ENCODE peak calls at places on chromosomes 13 and 19, in seven cellular contexts. H is HCT116, G is LoVo, S is fibroblast of gingiva, Z is COR-L47, R is substantia nigra, X is AG04449. F is an unnamed sample.

GRCh38 chr13:64755961-64756360 is 2474.2 kb downstream of the PCDH9 start:
- DNase-seq in G (no peak), H (no peak), S (no peak), X (no peak), R (no peak), Z (no peak), F (peak; percentile 94)

GRCh38 chr13:98539655-98540054 is 37.3 kb downstream of the STK24 start:
- DNase-seq in R (no peak), S (peak; percentile 77), X (no peak), G (no peak), Z (no peak), H (no peak), F (no peak)

GRCh38 chr13:109941951-109942350 is 155.6 kb upstream of the IRS2 start:
- DNase-seq in H (no peak), R (no peak), X (no peak), G (no peak), S (peak; percentile 72), Z (no peak), F (peak; percentile 22)

GRCh38 chr19:10911579-10912363 is 16.7 kb downstream of the YIPF2 start:
- DNase-seq in G (no peak), H (no peak), R (no peak), Z (no peak), S (no peak), X (no peak), F (no peak)

GRCh38 chr13:112784811-112785418 is 95.1 kb downstream of the ATP11A start:
- DNase-seq in Z (no peak), H (no peak), G (no peak), R (no peak), X (no peak), S (no peak), F (no peak)

GRCh38 chr13:43694265-43694664 is 92.5 kb downstream of the ENOX1 start:
- DNase-seq in Z (no peak), G (no peak), R (no peak), X (no peak), H (no peak), S (no peak), F (no peak)

GRCh38 chr19:47512183-47512947 is 2.5 kb downstream of the NAPA start:
- DNase-seq in H (no peak), Z (no peak), S (peak; percentile 81), G (peak; percentile 35), R (no peak), X (no peak), F (peak; percentile 64)

GRCh38 chr13:32136061-32136460 is 104.5 kb downstream of the FRY start:
- DNase-seq in X (no peak), R (no peak), H (no peak), Z (no peak), G (no peak), S (no peak), F (no peak)

GRCh38 chr19:49430678-49431329 is 5.6 kb downstream of the GFY start:
- DNase-seq in H (no peak), Z (no peak), X (no peak), S (no peak), R (no peak), G (no peak), F (no peak)

GRCh38 chr19:5450482-5450881 is 4.7 kb upstream of the ZNRF4 start:
- DNase-seq in Z (no peak), H (no peak), G (no peak), X (no peak), S (no peak), R (no peak), F (no peak)

GRCh38 chr19:47176627-47177090 is 46.0 kb downstream of the SAE1 start:
- DNase-seq in G (no peak), X (peak; percentile 93), H (no peak), Z (no peak), S (peak; percentile 92), R (no peak), F (peak; percentile 96)

GRCh38 chr13:44917589-44918322 is 71.5 kb downstream of the NUFIP1 start:
- DNase-seq in R (peak; percentile 92), Z (peak; percentile 96), S (peak; percentile 96), H (peak; percentile 93), G (peak; percentile 93), X (peak; percentile 87), F (peak; percentile 99)

GRCh38 chr19:17572640-17573039 is 17.2 kb downstream of the COLGALT1 start:
- DNase-seq in G (no peak), R (no peak), H (no peak), X (no peak), S (no peak), Z (no peak), F (no peak)

GRCh38 chr13:29284726-29285125 is 310.8 kb downstream of the SLC7A1 start:
- DNase-seq in S (no peak), X (no peak), G (no peak), R (no peak), Z (no peak), H (no peak), F (no peak)

GRCh38 chr19:29477831-29478577 is 47.8 kb upstream of the VSTM2B start:
- DNase-seq in S (no peak), X (no peak), Z (no peak), R (no peak), H (no peak), G (no peak), F (no peak)

GRCh38 chr19:36182612-36183454 is 30.6 kb upstream of the COX7A1 start:
- DNase-seq in R (no peak), G (peak; percentile 25), H (peak; percentile 45), S (no peak), X (peak; percentile 62), Z (no peak), F (no peak)

GRCh38 chr19:1825909-1826556 is 14.0 kb upstream of the ATP8B3 start:
- DNase-seq in X (no peak), Z (peak; percentile 70), S (peak; percentile 40), R (no peak), H (no peak), G (peak; percentile 45), F (peak; percentile 64)

GRCh38 chr19:13060964-13061927 is 41.4 kb downstream of the LYL1 start:
- DNase-seq in G (peak; percentile 82), H (peak; percentile 59), X (no peak), S (peak; percentile 63), Z (peak; percentile 71), R (peak; percentile 76), F (peak; percentile 79)

GRCh38 chr19:52535831-52536800 is 8.6 kb downstream of the ZNF808 start:
- DNase-seq in G (no peak), X (no peak), R (peak; percentile 33), S (peak; percentile 75), H (no peak), Z (no peak), F (peak; percentile 66)

GRCh38 chr19:42023121-42023942 is 29.3 kb upstream of the ATP1A3 start:
- DNase-seq in Z (no peak), H (peak; percentile 28), G (no peak), S (no peak), R (no peak), X (no peak), F (no peak)

GRCh38 chr13:44394649-44395048 is 21.0 kb downstream of the SERP2 start:
- DNase-seq in G (no peak), R (no peak), S (no peak), X (no peak), Z (no peak), H (no peak), F (no peak)

GRCh38 chr13:41678320-41678719 is 221.0 kb downstream of the RGCC start:
- DNase-seq in Z (no peak), G (no peak), H (no peak), S (no peak), R (no peak), X (no peak), F (peak; percentile 85)

GRCh38 chr19:12364391-12365093 is 941 bp downstream of the ZNF442 start:
- DNase-seq in Z (no peak), H (no peak), S (peak; percentile 20), R (no peak), X (no peak), G (no peak), F (peak; percentile 24)

GRCh38 chr19:30711296-30711695 is 339.1 kb downstream of the ZNF536 start:
- DNase-seq in Z (no peak), X (no peak), G (no peak), R (no peak), H (no peak), S (no peak), F (no peak)

GRCh38 chr13:51584731-51585191 is 499 bp downstream of the WDFY2 start:
- DNase-seq in R (no peak), X (no peak), Z (peak; percentile 62), S (peak; percentile 25), H (peak; percentile 23), G (peak; percentile 55), F (peak; percentile 49)

GRCh38 chr13:110882972-110883371 is 31.9 kb downstream of the ANKRD10 start:
- DNase-seq in G (no peak), S (no peak), Z (no peak), X (no peak), R (no peak), H (no peak), F (no peak)

GRCh38 chr19:35000647-35001501 is 751 bp downstream of the GRAMD1A start:
- DNase-seq in G (no peak), H (no peak), X (no peak), S (peak; percentile 21), R (no peak), Z (peak; percentile 10), F (peak; percentile 41)

GRCh38 chr19:27776020-27776419 is 1436.9 kb downstream of the UQCRFS1 start:
- DNase-seq in S (peak; percentile 69), H (no peak), Z (no peak), R (no peak), X (no peak), G (peak; percentile 8), F (peak; percentile 46)

GRCh38 chr19:44725251-44725650 is 23.3 kb upstream of the BCL3 start:
- DNase-seq in G (peak; percentile 74), S (no peak), R (no peak), Z (no peak), X (no peak), H (no peak), F (no peak)

GRCh38 chr13:111393221-111393790 is 72.9 kb downstream of the TEX29 start:
- DNase-seq in S (no peak), H (no peak), R (no peak), X (no peak), Z (no peak), G (no peak), F (no peak)

GRCh38 chr19:48795855-48796142 is 15.0 kb downstream of the BCAT2 start:
- DNase-seq in S (no peak), G (no peak), H (no peak), Z (no peak), R (no peak), X (no peak), F (no peak)

GRCh38 chr13:92136449-92137180 is 738.2 kb downstream of the GPC5 start:
- DNase-seq in R (no peak), X (no peak), H (no peak), G (no peak), S (no peak), Z (no peak), F (no peak)

GRCh38 chr13:97018029-97018819 is 23.9 kb upstream of the OXGR1 start:
- DNase-seq in H (peak; percentile 52), X (no peak), Z (peak; percentile 54), S (peak; percentile 43), G (peak; percentile 64), R (no peak), F (peak; percentile 75)

GRCh38 chr19:584240-585001 is 5.3 kb upstream of the HCN2 start:
- DNase-seq in X (no peak), G (no peak), S (no peak), Z (peak; percentile 33), R (no peak), H (no peak), F (peak; percentile 20)

GRCh38 chr19:3860499-3860898 is 8.3 kb downstream of the ZFR2 start:
- DNase-seq in Z (no peak), S (no peak), X (no peak), G (no peak), H (no peak), R (no peak), F (no peak)

F was measured in fibroblast of the aortic adventitia.